ENCODE peak calls at places on chromosomes 16 and 17, in ten cellular contexts. I is naive thymus-derived CD8-positive, alpha-beta T cell; H is nephron progenitor cell; L is endothelial cell; U is progenitor cell of endocrine pancreas; V is nucleus accumbens; F is GM04504; E is stomach; D is stimulated activated CD8-positive, alpha-beta memory T cell treated with anti-CD3 and anti-CD28 coated beads, Interleukin-2, amount 100 ng/mL, for 1 hour; P is EL. J is an unnamed sample.

GRCh38 chr16:2785101-2785991 is 2.0 kb downstream of the PRSS33 start:
- DNase-seq in I (no peak), H (no peak), L (no peak), U (no peak), V (no peak), F (no peak), E (no peak), D (no peak), P (no peak), J (no peak)

GRCh38 chr17:7436556-7437368 is 1.5 kb downstream of the TMEM102 start:
- DNase-seq in I (peak; percentile 75), H (peak; percentile 85), L (peak; percentile 87), U (peak; percentile 80), V (no peak), F (no peak), E (peak; percentile 90), D (peak; percentile 68), P (peak; percentile 80), J (no peak)

GRCh38 chr17:73595068-73595865 is 49.0 kb downstream of the SDK2 start:
- DNase-seq in I (peak; percentile 34), H (peak; percentile 69), L (peak; percentile 47), U (peak; percentile 34), V (no peak), F (peak; percentile 31), E (peak; percentile 31), D (no peak), P (no peak), J (no peak)

GRCh38 chr16:72094266-72094610 is 591 bp downstream of the DHX38 start:
- DNase-seq in I (no peak), H (no peak), L (no peak), U (no peak), V (no peak), F (no peak), E (no peak), D (no peak), P (peak; percentile 21), J (no peak)

GRCh38 chr17:68759343-68760140 is 158.4 kb upstream of the FAM20A start:
- DNase-seq in I (no peak), H (peak; percentile 77), L (peak; percentile 75), U (peak; percentile 60), V (peak; percentile 43), F (peak; percentile 89), E (peak; percentile 90), D (no peak), P (peak; percentile 90), J (no peak)

GRCh38 chr17:51427259-51428255 is 167.2 kb downstream of the UTP18 start:
- DNase-seq in I (peak; percentile 61), H (no peak), L (peak; percentile 12), U (no peak), V (no peak), F (no peak), E (no peak), D (peak; percentile 31), P (no peak), J (no peak)

GRCh38 chr16:10180042-10180770 is 2.0 kb downstream of the GRIN2A start:
- DNase-seq in I (no peak), H (no peak), L (no peak), U (no peak), V (no peak), F (no peak), E (no peak), D (no peak), P (no peak), J (no peak)

GRCh38 chr17:17505151-17505550 is 9.0 kb upstream of the RASD1 start:
- DNase-seq in I (no peak), H (no peak), L (no peak), U (no peak), V (no peak), F (no peak), E (no peak), D (no peak), P (no peak), J (no peak)

GRCh38 chr16:81429045-81429521 is 15.5 kb upstream of the CMIP start:
- DNase-seq in I (no peak), H (no peak), L (peak; percentile 59), U (no peak), V (no peak), F (no peak), E (peak; percentile 77), D (no peak), P (peak; percentile 62), J (no peak)

GRCh38 chr17:17424552-17424951 is 52.2 kb upstream of the MED9 start:
- DNase-seq in I (no peak), H (no peak), L (no peak), U (no peak), V (no peak), F (no peak), E (no peak), D (no peak), P (no peak), J (no peak)

J was measured in skeletal muscle cell.